ENCODE peak calls at places on chromosome 14, in eight cellular contexts. S is H9, G is neural progenitor cell, X is PC-3, C is HCT116, U is DND-41, Z is GM23248, Q is fibroblast of lung. A is an unnamed sample.

GRCh38 chr14:69439516-69440270 is 41.2 kb downstream of the SLC39A9 start:
- DNase-seq in Q (no peak), X (no peak), U (no peak), C (no peak), G (peak; percentile 5), Z (no peak), S (peak; percentile 56), A (no peak)

GRCh38 chr14:73269729-73270651 is 32.7 kb downstream of the PAPLN start:
- DNase-seq in Q (peak; percentile 34), C (no peak), U (no peak), Z (no peak), X (no peak), S (peak; percentile 59), G (peak; percentile 53), A (no peak)

GRCh38 chr14:69615471-69616407 is 4.3 kb downstream of the SUSD6 start:
- DNase-seq in X (no peak), Z (peak; percentile 91), S (no peak), U (peak; percentile 53), G (no peak), Q (peak; percentile 51), C (no peak), A (peak; percentile 81)

GRCh38 chr14:103239751-103240150 is 94.3 kb upstream of the EIF5 start:
- DNase-seq in G (no peak), X (no peak), S (no peak), Q (no peak), U (no peak), Z (no peak), C (no peak), A (no peak)

GRCh38 chr14:101774006-101774755 is 12.7 kb downstream of the PPP2R5C start:
- DNase-seq in S (no peak), U (peak; percentile 87), C (no peak), Q (no peak), G (no peak), X (no peak), Z (no peak), A (peak; percentile 12)

GRCh38 chr14:26163761-26164160 is 434.1 kb downstream of the NOVA1 start:
- DNase-seq in Q (peak; percentile 60), S (peak; percentile 52), Z (peak; percentile 67), X (peak; percentile 43), G (peak; percentile 62), C (no peak), U (no peak), A (no peak)

GRCh38 chr14:32531942-32532341 is 202.8 kb downstream of the AKAP6 start:
- DNase-seq in U (no peak), S (no peak), Z (no peak), C (no peak), Q (no peak), G (no peak), X (no peak), A (no peak)

GRCh38 chr14:69685217-69685616 is 73.8 kb downstream of the SUSD6 start:
- DNase-seq in Q (no peak), X (peak; percentile 77), U (peak; percentile 9), C (no peak), S (no peak), Z (peak; percentile 43), G (no peak), A (no peak)

GRCh38 chr14:106549064-106549463 is 1022.7 kb downstream of the TMEM121 start:
- DNase-seq in U (no peak), Q (no peak), C (no peak), Z (no peak), G (no peak), X (no peak), S (no peak), A (no peak)
- H2AFZ ChIP-seq in U (no peak overlapping the region), Q (no peak overlapping the region), C (no peak overlapping the region), Z (no peak overlapping the region), G (no peak overlapping the region), X (no peak overlapping the region), S (no peak overlapping the region), A (no peak overlapping the region)

GRCh38 chr14:99138999-99139865 is 132.8 kb downstream of the BCL11B start:
- DNase-seq in Q (no peak), X (no peak), S (no peak), U (no peak), G (no peak), Z (no peak), C (no peak), A (no peak)

GRCh38 chr14:99143126-99143525 is 128.9 kb downstream of the BCL11B start:
- DNase-seq in Q (no peak), G (no peak), U (no peak), Z (no peak), S (no peak), X (no peak), C (no peak), A (no peak)

GRCh38 chr14:99143793-99144192 is 128.2 kb downstream of the BCL11B start:
- DNase-seq in X (no peak), G (no peak), S (peak; percentile 56), U (peak; percentile 27), Q (no peak), Z (no peak), C (peak; percentile 54), A (no peak)

GRCh38 chr14:99137913-99138571 is 134.0 kb downstream of the BCL11B start:
- DNase-seq in X (no peak), G (no peak), C (peak; percentile 69), U (no peak), Q (no peak), Z (no peak), S (peak; percentile 48), A (peak; percentile 10)

GRCh38 chr14:99141236-99141635 is 130.8 kb downstream of the BCL11B start:
- DNase-seq in X (no peak), S (no peak), G (no peak), U (no peak), Q (no peak), Z (no peak), C (no peak), A (no peak)
- H3K27ac ChIP-seq in X (no peak overlapping the region), S (no peak overlapping the region), G (no peak overlapping the region), U (no peak overlapping the region), Q (no peak overlapping the region), Z (no peak overlapping the region), C (no peak overlapping the region), A (no peak overlapping the region)

DNA sequence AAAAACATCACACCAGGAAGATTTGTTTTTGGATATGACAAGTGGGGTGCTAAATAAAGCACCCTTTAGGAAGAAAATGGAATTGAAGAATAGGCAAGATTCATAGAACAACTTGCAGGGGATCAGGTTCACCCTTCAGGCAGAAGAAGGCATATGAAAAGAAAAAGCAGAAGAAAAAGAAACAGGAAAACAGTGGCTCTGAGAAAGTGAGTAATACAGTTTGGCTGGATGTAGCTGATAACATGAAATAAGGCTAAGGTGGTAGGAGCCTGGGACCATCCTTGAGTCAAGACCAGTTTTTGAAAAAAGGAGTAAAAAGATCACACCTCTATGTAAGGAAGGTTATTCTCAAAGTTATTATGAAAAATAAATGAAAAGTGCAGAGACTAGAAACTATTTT is 42.4 kb downstream of the TRIP11 start:
- DNase-seq in U (no peak), Q (no peak), G (no peak), Z (peak; percentile 59), X (no peak), C (no peak), S (no peak), A (no peak)
- H3K9ac ChIP-seq in U (no peak overlapping the region), Q (no peak overlapping the region), G (no peak overlapping the region), Z (peak overlapping the region; percentile 32), X (peak overlapping the region; percentile 10), C (no peak overlapping the region), S (no peak overlapping the region), A (no peak overlapping the region)

GRCh38 chr14:54786816-54787215 is 115.8 kb downstream of the GCH1 start:
- DNase-seq in X (no peak), Q (no peak), S (no peak), G (no peak), C (no peak), U (no peak), Z (no peak), A (no peak)
- H2AFZ ChIP-seq in X (no peak overlapping the region), Q (no peak overlapping the region), S (no peak overlapping the region), G (no peak overlapping the region), C (no peak overlapping the region), U (no peak overlapping the region), Z (no peak overlapping the region), A (no peak overlapping the region)

DNA sequence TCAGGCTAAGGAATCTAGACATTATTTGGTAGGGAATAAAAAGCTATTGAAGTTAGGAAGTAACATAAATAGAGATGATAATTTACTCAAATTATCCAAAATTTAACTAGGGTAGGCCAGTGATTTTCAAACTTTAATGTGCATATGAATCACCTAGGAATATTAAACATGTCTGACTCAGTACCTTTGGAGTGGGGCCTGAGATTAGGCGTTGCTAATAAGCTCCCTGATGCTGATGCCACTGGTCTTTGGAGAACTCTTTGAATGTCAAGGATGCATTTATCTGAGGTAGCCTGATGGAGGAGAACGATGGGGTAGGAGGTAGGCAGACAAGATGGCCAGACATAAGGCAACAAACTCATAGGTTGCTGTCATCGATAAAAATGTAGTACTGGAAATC is 33.2 kb downstream of the EFCAB11 start:
- DNase-seq in S (no peak), X (peak; percentile 31), Z (peak; percentile 68), Q (no peak), C (no peak), U (no peak), G (no peak), A (no peak)
- H3K27ac ChIP-seq in S (no peak overlapping the region), X (peak overlapping the region; percentile 62), Z (peak overlapping the region; percentile 90), Q (no peak overlapping the region), C (no peak overlapping the region), U (no peak overlapping the region), G (no peak overlapping the region), A (no peak overlapping the region)

DNA sequence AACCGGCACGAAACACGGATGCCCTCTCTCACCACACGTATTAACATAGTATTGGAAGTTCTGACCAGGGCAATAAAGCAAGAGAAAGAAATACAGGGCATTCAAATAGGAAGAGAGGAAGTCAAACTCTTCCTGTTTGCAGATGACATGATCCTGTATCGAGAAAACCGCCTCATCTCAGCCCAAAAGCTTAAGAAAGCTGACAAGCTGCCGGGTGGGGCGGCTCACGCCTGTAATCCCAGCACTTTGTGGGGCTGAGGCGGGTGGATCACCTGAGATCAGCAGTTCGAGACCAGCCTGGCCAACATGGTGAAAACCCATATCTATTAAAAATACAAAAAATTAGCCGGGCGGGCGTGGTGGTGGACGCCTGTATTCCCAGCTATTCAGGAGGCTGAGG is 17.7 kb downstream of the OR6S1 start:
- DNase-seq in G (no peak), Z (peak; percentile 19), C (no peak), U (no peak), S (no peak), Q (no peak), X (no peak), A (no peak)
- H3K9ac ChIP-seq in G (no peak overlapping the region), Z (no peak overlapping the region), C (no peak overlapping the region), U (no peak overlapping the region), S (no peak overlapping the region), Q (no peak overlapping the region), X (no peak overlapping the region), A (no peak overlapping the region)

GRCh38 chr14:80211143-80212024 is at the start of gene DIO2:
- DNase-seq in S (peak; percentile 36), X (no peak), C (no peak), Z (peak; percentile 51), Q (peak; percentile 20), G (peak; percentile 12), U (no peak), A (no peak)
- H2AFZ ChIP-seq in S (no peak within 1 kb of the TSS), X (peak within 1 kb of the TSS; percentile 59), C (no peak within 1 kb of the TSS), Z (peak within 1 kb of the TSS; percentile 87), Q (peak within 1 kb of the TSS; percentile 39), G (peak within 1 kb of the TSS; percentile 67), U (no peak within 1 kb of the TSS), A (no peak within 1 kb of the TSS)

A was measured in MM.1S.